ENCODE peak calls at places on chromosomes 12 and 14, in nine cellular contexts. H is GM12865; P is substantia nigra; U is stimulated activated CD8-positive, alpha-beta memory T cell treated with anti-CD3 and anti-CD28 coated beads, Interleukin-12 subunit alpha, Interleukin-12 subunit beta, amount 100 ng/mL, for 1 hour; R is BJ; S is stimulated activated CD4-positive, alpha-beta T cell treated with anti-CD3 and anti-CD28 coated beads, TNF-alpha, amount 100 ng/mL, for 24 hours; I is aorta; G is CD8-positive, alpha-beta memory T cell; C is GM23248. V is an unnamed sample.

GRCh38 chr12:116821291-116821690 is 60.0 kb downstream of the HRK start:
- DNase-seq in P (no peak), U (no peak), S (no peak), C (no peak), I (no peak), G (no peak), H (no peak), R (no peak), V (no peak)

GRCh38 chr14:42110167-42110566 is 503.5 kb downstream of the LRFN5 start:
- DNase-seq in U (no peak), P (no peak), R (no peak), S (no peak), G (no peak), H (peak), C (peak), I (no peak), V (peak)

GRCh38 chr14:94129758-94130414 is 482 bp upstream of the IFI27L2 start:
- DNase-seq in I (peak), G (no peak), R (no peak), U (no peak), H (peak), C (peak), S (peak), P (no peak), V (no peak)

GRCh38 chr12:76518699-76519098 is 40.9 kb downstream of the OSBPL8 start:
- DNase-seq in G (no peak), C (no peak), H (no peak), U (no peak), P (no peak), S (no peak), I (no peak), R (no peak), V (no peak)

GRCh38 chr12:48973992-48974673 is 2.6 kb upstream of the WNT10B start:
- DNase-seq in R (no peak), I (peak), P (peak), H (no peak), G (peak), C (peak), U (no peak), S (no peak), V (no peak)

GRCh38 chr12:3225796-3226180 is 148.6 kb downstream of the TSPAN9 start:
- DNase-seq in G (no peak), R (no peak), U (no peak), S (no peak), H (no peak), C (no peak), I (no peak), P (no peak), V (no peak)

GRCh38 chr12:43147893-43148292 is 404.1 kb downstream of the ADAMTS20 start:
- DNase-seq in S (no peak), C (peak), G (no peak), I (no peak), H (no peak), R (no peak), P (no peak), U (no peak), V (no peak)

GRCh38 chr12:13307143-13307831 is 110.8 kb downstream of the EMP1 start:
- DNase-seq in G (no peak), R (no peak), S (no peak), C (no peak), U (no peak), H (no peak), I (no peak), P (no peak), V (no peak)

GRCh38 chr12:120783197-120783596 is 57.6 kb downstream of the ACADS start:
- DNase-seq in U (no peak), H (no peak), S (no peak), I (no peak), C (peak), R (peak), P (no peak), G (no peak), V (peak)

GRCh38 chr14:54650331-54651017 is 83.5 kb downstream of the SAMD4A start:
- DNase-seq in I (peak), P (peak), C (peak), H (no peak), S (no peak), U (no peak), G (no peak), R (peak), V (peak)

GRCh38 chr14:61891251-61891650 is 129.0 kb downstream of the SNAPC1 start:
- DNase-seq in I (no peak), H (no peak), P (no peak), R (no peak), S (no peak), C (peak), U (no peak), G (no peak), V (no peak)

GRCh38 chr12:51549637-51550036 is 41.4 kb upstream of the SCN8A start:
- DNase-seq in C (peak), G (no peak), H (no peak), R (no peak), U (no peak), I (no peak), P (no peak), S (no peak), V (no peak)

GRCh38 chr14:55301722-55302121 is 30.5 kb downstream of the FBXO34 start:
- DNase-seq in U (no peak), I (no peak), C (peak), P (no peak), S (no peak), R (no peak), G (no peak), H (peak), V (no peak)

GRCh38 chr12:28159688-28160087 is 30.6 kb upstream of the CCDC91 start:
- DNase-seq in S (no peak), P (no peak), I (no peak), H (no peak), U (no peak), R (no peak), C (no peak), G (no peak), V (no peak)

GRCh38 chr12:4281173-4281654 is 7.7 kb downstream of the CCND2 start:
- DNase-seq in H (no peak), R (no peak), G (no peak), P (no peak), U (no peak), S (no peak), I (no peak), C (peak), V (no peak)

GRCh38 chr12:50102648-50103309 is 1.0 kb upstream of the GPD1 start:
- DNase-seq in U (no peak), H (peak), P (no peak), S (no peak), C (no peak), R (no peak), G (no peak), I (no peak), V (no peak)

GRCh38 chr14:79018846-79019245 is 848.7 kb downstream of the NRXN3 start:
- DNase-seq in G (no peak), S (no peak), R (no peak), U (no peak), P (no peak), C (peak), I (no peak), H (no peak), V (peak)

GRCh38 chr12:22641353-22642053 is 16.5 kb downstream of the ETNK1 start:
- DNase-seq in S (no peak), P (no peak), H (no peak), U (no peak), I (no peak), R (no peak), C (no peak), G (no peak), V (no peak)

GRCh38 chr12:75844985-75845384 is 186.6 kb downstream of the PHLDA1 start:
- DNase-seq in U (no peak), P (no peak), C (no peak), G (no peak), S (no peak), H (no peak), R (no peak), I (no peak), V (no peak)

GRCh38 chr12:63150255-63151060 is 543 bp downstream of the AVPR1A start:
- DNase-seq in S (no peak), G (no peak), C (peak), R (no peak), H (no peak), U (no peak), P (no peak), I (peak), V (no peak)

GRCh38 chr12:23049180-23049579 is 424.2 kb downstream of the ETNK1 start:
- DNase-seq in G (no peak), H (peak), R (no peak), U (no peak), I (no peak), C (no peak), P (no peak), S (no peak), V (no peak)

GRCh38 chr12:22658214-22658613 is 33.2 kb downstream of the ETNK1 start:
- DNase-seq in I (no peak), G (no peak), S (peak), P (no peak), U (no peak), R (peak), H (peak), C (peak), V (peak)